ENCODE peak calls at places on chromosomes 2 and 18, in six cellular contexts. Z, K, C, E, T and D are unnamed samples.

GRCh38 chr2:54652540-54652939 is 70.9 kb upstream of the EML6 start:
- DNase-seq in E (peak; percentile 52), C (peak; percentile 46), T (no peak), K (peak; percentile 45), Z (no peak), D (no peak)

GRCh38 chr2:61059382-61059781 is 6.3 kb upstream of the SANBR start:
- DNase-seq in Z (no peak), E (no peak), T (no peak), C (no peak), K (no peak), D (no peak)

GRCh38 chr2:101883860-101884259 is 107.9 kb upstream of the IL1R2 start:
- DNase-seq in C (peak; percentile 77), T (peak; percentile 12), Z (no peak), K (peak; percentile 62), E (peak; percentile 57), D (peak; percentile 47)

GRCh38 chr2:10258726-10259125 is 44.0 kb upstream of the HPCAL1 start:
- DNase-seq in C (no peak), E (no peak), Z (peak; percentile 14), T (no peak), K (no peak), D (no peak)

GRCh38 chr2:210318891-210319290 is 3.9 kb upstream of the MYL1 start:
- DNase-seq in K (no peak), E (no peak), T (no peak), C (no peak), Z (no peak), D (peak; percentile 16)

GRCh38 chr2:8217366-8218125 is 464.3 kb upstream of the ID2 start:
- DNase-seq in Z (no peak), E (no peak), C (no peak), K (no peak), T (no peak), D (no peak)

GRCh38 chr18:32804126-32804888 is 31.5 kb upstream of the KLHL14 start:
- DNase-seq in C (no peak), Z (no peak), T (no peak), K (no peak), E (no peak), D (no peak)

GRCh38 chr2:6372317-6372903 is 493.3 kb downstream of the CMPK2 start:
- DNase-seq in C (peak; percentile 2), T (no peak), Z (no peak), K (no peak), E (no peak), D (peak; percentile 69)

GRCh38 chr2:241863021-241863954 is 4.6 kb upstream of the PDCD1 start:
- DNase-seq in K (peak; percentile 72), C (peak; percentile 26), E (no peak), T (no peak), Z (no peak), D (no peak)

GRCh38 chr18:24271381-24272331 is 126.0 kb downstream of the OSBPL1A start:
- DNase-seq in Z (peak; percentile 94), T (no peak), E (peak; percentile 83), K (peak; percentile 23), C (peak; percentile 69), D (peak; percentile 35)
- TF ChIP-seq CTCF in Z (peak; percentile 64), T (peak; percentile 6), E (no peak), K (no peak), C (peak; percentile 23), D (peak; percentile 29)

GRCh38 chr2:64535024-64535423 is 10.9 kb downstream of the AFTPH start:
- DNase-seq in T (no peak), Z (no peak), K (no peak), C (no peak), E (no peak), D (no peak)

GRCh38 chr2:64538764-64539433 is 14.8 kb downstream of the AFTPH start:
- DNase-seq in E (no peak), T (no peak), C (peak; percentile 19), Z (no peak), K (peak; percentile 68), D (no peak)

GRCh38 chr2:64540615-64541014 is 16.5 kb downstream of the AFTPH start:
- DNase-seq in E (no peak), T (no peak), C (no peak), K (peak; percentile 40), Z (no peak), D (no peak)

GRCh38 chr2:64541547-64541946 is 17.4 kb downstream of the AFTPH start:
- DNase-seq in T (no peak), C (no peak), K (no peak), E (no peak), Z (no peak), D (no peak)

GRCh38 chr2:64537991-64538390 is 13.9 kb downstream of the AFTPH start:
- DNase-seq in T (no peak), Z (no peak), C (peak; percentile 33), K (no peak), E (no peak), D (no peak)
- H3K4me3 ChIP-seq in T (no peak overlapping the region), Z (no peak overlapping the region), C (no peak overlapping the region), K (no peak overlapping the region), E (no peak overlapping the region), D (no peak overlapping the region)

GRCh38 chr2:217000406-217000805 is 140.5 kb upstream of the TNP1 start:
- DNase-seq in C (no peak), E (no peak), K (no peak), Z (no peak), T (no peak), D (no peak)
- TF ChIP-seq CTCF in C (no peak), E (no peak), K (no peak), Z (no peak), T (no peak), D (no peak)

GRCh38 chr2:72920317-72921087 is 3.2 kb downstream of the EMX1 start:
- DNase-seq in K (peak; percentile 61), Z (peak; percentile 89), T (no peak), E (no peak), C (peak; percentile 14), D (no peak)
- H3K4me3 ChIP-seq in K (no peak overlapping the region), Z (peak overlapping the region; percentile 40), T (no peak overlapping the region), E (no peak overlapping the region), C (no peak overlapping the region), D (no peak overlapping the region)

GRCh38 chr2:46488389-46488788 is 9.0 kb downstream of the TMEM247 start:
- DNase-seq in C (no peak), K (no peak), Z (no peak), E (no peak), T (no peak), D (no peak)

GRCh38 chr2:46493241-46493970 is 14.0 kb downstream of the TMEM247 start:
- DNase-seq in K (peak; percentile 79), T (no peak), E (peak; percentile 37), Z (no peak), C (peak; percentile 46), D (peak; percentile 16)

GRCh38 chr2:46492301-46492700 is 12.9 kb downstream of the TMEM247 start:
- DNase-seq in C (no peak), T (no peak), Z (no peak), K (no peak), E (no peak), D (no peak)

GRCh38 chr2:46489430-46489829 is 10.1 kb downstream of the TMEM247 start:
- DNase-seq in T (no peak), C (no peak), Z (no peak), K (no peak), E (no peak), D (no peak)

GRCh38 chr2:46490521-46491141 is 11.3 kb downstream of the TMEM247 start:
- DNase-seq in E (no peak), K (peak; percentile 60), Z (peak; percentile 52), C (no peak), T (no peak), D (no peak)
- TF ChIP-seq CTCF in E (no peak), K (peak; percentile 15), Z (no peak), C (no peak), T (no peak), D (no peak)

GRCh38 chr2:220941683-220942082 is 630.4 kb downstream of the EPHA4 start:
- DNase-seq in E (no peak), K (no peak), T (no peak), C (no peak), Z (no peak), D (no peak)

GRCh38 chr2:220935789-220936321 is 636.2 kb downstream of the EPHA4 start:
- DNase-seq in Z (no peak), K (peak; percentile 18), C (no peak), E (no peak), T (no peak), D (no peak)

GRCh38 chr2:220940646-220941045 is 631.5 kb downstream of the EPHA4 start:
- DNase-seq in K (no peak), Z (no peak), T (no peak), E (no peak), C (no peak), D (no peak)

GRCh38 chr2:220936641-220937197 is 635.4 kb downstream of the EPHA4 start:
- DNase-seq in K (no peak), C (no peak), Z (no peak), T (no peak), E (no peak), D (no peak)

DNA sequence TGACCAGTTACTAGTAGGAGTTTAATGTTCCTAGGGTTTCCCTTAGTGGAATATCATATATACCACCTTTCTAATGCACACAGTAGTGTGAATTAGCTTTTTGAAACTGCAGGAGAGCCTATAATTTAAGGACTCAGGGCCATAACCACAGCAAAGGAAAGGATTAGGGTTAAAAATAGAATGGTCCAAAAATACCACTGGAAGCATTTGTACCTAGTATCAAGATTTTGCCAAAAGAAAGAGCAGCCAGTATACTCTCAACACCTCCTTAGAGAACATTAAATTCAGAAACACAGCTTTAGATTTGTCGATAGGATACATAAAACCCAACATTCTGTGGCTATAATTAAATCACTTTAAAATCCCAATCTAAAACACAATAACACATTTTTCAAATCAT is 634.9 kb downstream of the EPHA4 start:
- DNase-seq in C (no peak), T (no peak), Z (no peak), E (no peak), K (no peak), D (no peak)
- H3K4me3 ChIP-seq in C (no peak overlapping the region), T (no peak overlapping the region), Z (no peak overlapping the region), E (no peak overlapping the region), K (no peak overlapping the region), D (no peak overlapping the region)